ENCODE peak calls at places on chromosome 18, in seven cellular contexts. One of them, this sample, is unnamed.

GRCh38 chr18:36974686-36975085 is 145.8 kb downstream of the KIAA1328 start:
- DNase-seq in HuH-7: no peak
- DNase-seq in stimulated activated CD4-positive, alpha-beta T cell treated with anti-CD3 and anti-CD28 coated beads, Interleukin-2, amount 100 ng/mL, for 24 hours: no peak
- DNase-seq in stimulated activated CD8-positive, alpha-beta memory T cell treated with anti-CD3 and anti-CD28 coated beads, Interleukin-7, amount 100 ng/mL, for 1 hour: no peak
- DNase-seq in fibroblast of mammary gland: no peak
- DNase-seq in adrenal gland: no peak
- DNase-seq in D341Med: peak
- DNase-seq in this sample: no peak

GRCh38 chr18:31206787-31207381 is 44.2 kb upstream of the DSC1 start:
- DNase-seq in HuH-7: peak
- DNase-seq in stimulated activated CD4-positive, alpha-beta T cell treated with anti-CD3 and anti-CD28 coated beads, Interleukin-2, amount 100 ng/mL, for 24 hours: no peak
- DNase-seq in stimulated activated CD8-positive, alpha-beta memory T cell treated with anti-CD3 and anti-CD28 coated beads, Interleukin-7, amount 100 ng/mL, for 1 hour: no peak
- DNase-seq in fibroblast of mammary gland: peak
- DNase-seq in adrenal gland: peak
- DNase-seq in D341Med: peak
- DNase-seq in this sample: no peak

GRCh38 chr18:57435851-57436192 is 648 bp downstream of the ONECUT2 start:
- DNase-seq in HuH-7: no peak
- DNase-seq in stimulated activated CD4-positive, alpha-beta T cell treated with anti-CD3 and anti-CD28 coated beads, Interleukin-2, amount 100 ng/mL, for 24 hours: no peak
- DNase-seq in stimulated activated CD8-positive, alpha-beta memory T cell treated with anti-CD3 and anti-CD28 coated beads, Interleukin-7, amount 100 ng/mL, for 1 hour: no peak
- DNase-seq in fibroblast of mammary gland: no peak
- DNase-seq in adrenal gland: no peak
- DNase-seq in D341Med: peak
- DNase-seq in this sample: no peak

GRCh38 chr18:67117804-67118203 is 398.7 kb downstream of the DSEL start:
- DNase-seq in HuH-7: no peak
- DNase-seq in stimulated activated CD4-positive, alpha-beta T cell treated with anti-CD3 and anti-CD28 coated beads, Interleukin-2, amount 100 ng/mL, for 24 hours: no peak
- DNase-seq in stimulated activated CD8-positive, alpha-beta memory T cell treated with anti-CD3 and anti-CD28 coated beads, Interleukin-7, amount 100 ng/mL, for 1 hour: no peak
- DNase-seq in fibroblast of mammary gland: peak
- DNase-seq in adrenal gland: no peak
- DNase-seq in D341Med: no peak
- DNase-seq in this sample: no peak

GRCh38 chr18:21513292-21513691 is 87.2 kb downstream of the ESCO1 start:
- DNase-seq in HuH-7: no peak
- DNase-seq in stimulated activated CD4-positive, alpha-beta T cell treated with anti-CD3 and anti-CD28 coated beads, Interleukin-2, amount 100 ng/mL, for 24 hours: no peak
- DNase-seq in stimulated activated CD8-positive, alpha-beta memory T cell treated with anti-CD3 and anti-CD28 coated beads, Interleukin-7, amount 100 ng/mL, for 1 hour: no peak
- DNase-seq in fibroblast of mammary gland: no peak
- DNase-seq in adrenal gland: no peak
- DNase-seq in D341Med: no peak
- DNase-seq in this sample: no peak

GRCh38 chr18:10565835-10566234 is 40.0 kb downstream of the NAPG start:
- DNase-seq in HuH-7: no peak
- DNase-seq in stimulated activated CD4-positive, alpha-beta T cell treated with anti-CD3 and anti-CD28 coated beads, Interleukin-2, amount 100 ng/mL, for 24 hours: no peak
- DNase-seq in stimulated activated CD8-positive, alpha-beta memory T cell treated with anti-CD3 and anti-CD28 coated beads, Interleukin-7, amount 100 ng/mL, for 1 hour: no peak
- DNase-seq in fibroblast of mammary gland: no peak
- DNase-seq in adrenal gland: no peak
- DNase-seq in D341Med: no peak
- DNase-seq in this sample: no peak

GRCh38 chr18:25921677-25922421 is 168.6 kb downstream of the SS18 start:
- DNase-seq in HuH-7: peak
- DNase-seq in stimulated activated CD4-positive, alpha-beta T cell treated with anti-CD3 and anti-CD28 coated beads, Interleukin-2, amount 100 ng/mL, for 24 hours: peak
- DNase-seq in stimulated activated CD8-positive, alpha-beta memory T cell treated with anti-CD3 and anti-CD28 coated beads, Interleukin-7, amount 100 ng/mL, for 1 hour: no peak
- DNase-seq in fibroblast of mammary gland: peak
- DNase-seq in adrenal gland: peak
- DNase-seq in D341Med: peak
- DNase-seq in this sample: no peak

GRCh38 chr18:2906522-2907458 is 60.0 kb downstream of the EMILIN2 start:
- DNase-seq in HuH-7: peak
- DNase-seq in stimulated activated CD4-positive, alpha-beta T cell treated with anti-CD3 and anti-CD28 coated beads, Interleukin-2, amount 100 ng/mL, for 24 hours: peak
- DNase-seq in stimulated activated CD8-positive, alpha-beta memory T cell treated with anti-CD3 and anti-CD28 coated beads, Interleukin-7, amount 100 ng/mL, for 1 hour: no peak
- DNase-seq in fibroblast of mammary gland: no peak
- DNase-seq in adrenal gland: no peak
- DNase-seq in D341Med: peak
- DNase-seq in this sample: peak

GRCh38 chr18:3062798-3063563 is 50.0 kb upstream of the LPIN2 start:
- DNase-seq in HuH-7: peak
- DNase-seq in stimulated activated CD4-positive, alpha-beta T cell treated with anti-CD3 and anti-CD28 coated beads, Interleukin-2, amount 100 ng/mL, for 24 hours: peak
- DNase-seq in stimulated activated CD8-positive, alpha-beta memory T cell treated with anti-CD3 and anti-CD28 coated beads, Interleukin-7, amount 100 ng/mL, for 1 hour: peak
- DNase-seq in fibroblast of mammary gland: peak
- DNase-seq in adrenal gland: peak
- DNase-seq in D341Med: peak
- DNase-seq in this sample: peak

GRCh38 chr18:35753306-35753910 is 171.9 kb downstream of the GALNT1 start:
- DNase-seq in HuH-7: no peak
- DNase-seq in stimulated activated CD4-positive, alpha-beta T cell treated with anti-CD3 and anti-CD28 coated beads, Interleukin-2, amount 100 ng/mL, for 24 hours: no peak
- DNase-seq in stimulated activated CD8-positive, alpha-beta memory T cell treated with anti-CD3 and anti-CD28 coated beads, Interleukin-7, amount 100 ng/mL, for 1 hour: no peak
- DNase-seq in fibroblast of mammary gland: no peak
- DNase-seq in adrenal gland: no peak
- DNase-seq in D341Med: no peak
- DNase-seq in this sample: no peak

GRCh38 chr18:59909289-59910036 is 9.7 kb downstream of the PMAIP1 start:
- DNase-seq in HuH-7: no peak
- DNase-seq in stimulated activated CD4-positive, alpha-beta T cell treated with anti-CD3 and anti-CD28 coated beads, Interleukin-2, amount 100 ng/mL, for 24 hours: no peak
- DNase-seq in stimulated activated CD8-positive, alpha-beta memory T cell treated with anti-CD3 and anti-CD28 coated beads, Interleukin-7, amount 100 ng/mL, for 1 hour: no peak
- DNase-seq in fibroblast of mammary gland: peak
- DNase-seq in adrenal gland: no peak
- DNase-seq in D341Med: no peak
- DNase-seq in this sample: no peak

GRCh38 chr18:41553716-41554115 is 401.3 kb upstream of the PIK3C3 start:
- DNase-seq in HuH-7: no peak
- DNase-seq in stimulated activated CD4-positive, alpha-beta T cell treated with anti-CD3 and anti-CD28 coated beads, Interleukin-2, amount 100 ng/mL, for 24 hours: no peak
- DNase-seq in stimulated activated CD8-positive, alpha-beta memory T cell treated with anti-CD3 and anti-CD28 coated beads, Interleukin-7, amount 100 ng/mL, for 1 hour: no peak
- DNase-seq in fibroblast of mammary gland: no peak
- DNase-seq in adrenal gland: no peak
- DNase-seq in D341Med: no peak
- DNase-seq in this sample: no peak

GRCh38 chr18:78892201-78892600 is 87.4 kb upstream of the SALL3 start:
- DNase-seq in HuH-7: no peak
- DNase-seq in stimulated activated CD4-positive, alpha-beta T cell treated with anti-CD3 and anti-CD28 coated beads, Interleukin-2, amount 100 ng/mL, for 24 hours: no peak
- DNase-seq in stimulated activated CD8-positive, alpha-beta memory T cell treated with anti-CD3 and anti-CD28 coated beads, Interleukin-7, amount 100 ng/mL, for 1 hour: no peak
- DNase-seq in fibroblast of mammary gland: no peak
- DNase-seq in adrenal gland: no peak
- DNase-seq in D341Med: no peak
- DNase-seq in this sample: no peak

GRCh38 chr18:59954746-59955145 is 55.0 kb downstream of the PMAIP1 start:
- DNase-seq in HuH-7: no peak
- DNase-seq in stimulated activated CD4-positive, alpha-beta T cell treated with anti-CD3 and anti-CD28 coated beads, Interleukin-2, amount 100 ng/mL, for 24 hours: no peak
- DNase-seq in stimulated activated CD8-positive, alpha-beta memory T cell treated with anti-CD3 and anti-CD28 coated beads, Interleukin-7, amount 100 ng/mL, for 1 hour: no peak
- DNase-seq in fibroblast of mammary gland: peak
- DNase-seq in adrenal gland: no peak
- DNase-seq in D341Med: no peak
- DNase-seq in this sample: no peak

GRCh38 chr18:63267990-63268721 is 51.4 kb downstream of the BCL2 start:
- DNase-seq in HuH-7: no peak
- DNase-seq in stimulated activated CD4-positive, alpha-beta T cell treated with anti-CD3 and anti-CD28 coated beads, Interleukin-2, amount 100 ng/mL, for 24 hours: no peak
- DNase-seq in stimulated activated CD8-positive, alpha-beta memory T cell treated with anti-CD3 and anti-CD28 coated beads, Interleukin-7, amount 100 ng/mL, for 1 hour: no peak
- DNase-seq in fibroblast of mammary gland: peak
- DNase-seq in adrenal gland: no peak
- DNase-seq in D341Med: no peak
- DNase-seq in this sample: no peak

GRCh38 chr18:9578306-9578705 is 36.1 kb downstream of the PPP4R1 start:
- DNase-seq in HuH-7: no peak
- DNase-seq in stimulated activated CD4-positive, alpha-beta T cell treated with anti-CD3 and anti-CD28 coated beads, Interleukin-2, amount 100 ng/mL, for 24 hours: no peak
- DNase-seq in stimulated activated CD8-positive, alpha-beta memory T cell treated with anti-CD3 and anti-CD28 coated beads, Interleukin-7, amount 100 ng/mL, for 1 hour: no peak
- DNase-seq in fibroblast of mammary gland: peak
- DNase-seq in adrenal gland: no peak
- DNase-seq in D341Med: no peak
- DNase-seq in this sample: no peak

GRCh38 chr18:49464718-49465598 is 4.5 kb upstream of the DYM start:
- DNase-seq in HuH-7: no peak
- DNase-seq in stimulated activated CD4-positive, alpha-beta T cell treated with anti-CD3 and anti-CD28 coated beads, Interleukin-2, amount 100 ng/mL, for 24 hours: no peak
- DNase-seq in stimulated activated CD8-positive, alpha-beta memory T cell treated with anti-CD3 and anti-CD28 coated beads, Interleukin-7, amount 100 ng/mL, for 1 hour: no peak
- DNase-seq in fibroblast of mammary gland: peak
- DNase-seq in adrenal gland: no peak
- DNase-seq in D341Med: no peak
- DNase-seq in this sample: no peak

GRCh38 chr18:23918395-23919032 is 96.0 kb upstream of the TTC39C start:
- DNase-seq in HuH-7: peak
- DNase-seq in stimulated activated CD4-positive, alpha-beta T cell treated with anti-CD3 and anti-CD28 coated beads, Interleukin-2, amount 100 ng/mL, for 24 hours: peak
- DNase-seq in stimulated activated CD8-positive, alpha-beta memory T cell treated with anti-CD3 and anti-CD28 coated beads, Interleukin-7, amount 100 ng/mL, for 1 hour: peak
- DNase-seq in fibroblast of mammary gland: peak
- DNase-seq in adrenal gland: peak
- DNase-seq in D341Med: peak
- DNase-seq in this sample: peak

GRCh38 chr18:62939433-62939832 is 224.1 kb downstream of the PHLPP1 start:
- DNase-seq in HuH-7: no peak
- DNase-seq in stimulated activated CD4-positive, alpha-beta T cell treated with anti-CD3 and anti-CD28 coated beads, Interleukin-2, amount 100 ng/mL, for 24 hours: no peak
- DNase-seq in stimulated activated CD8-positive, alpha-beta memory T cell treated with anti-CD3 and anti-CD28 coated beads, Interleukin-7, amount 100 ng/mL, for 1 hour: no peak
- DNase-seq in fibroblast of mammary gland: no peak
- DNase-seq in adrenal gland: no peak
- DNase-seq in D341Med: no peak
- DNase-seq in this sample: no peak

GRCh38 chr18:76687271-76688006 is 134.9 kb upstream of the ZNF236 start:
- DNase-seq in HuH-7: no peak
- DNase-seq in stimulated activated CD4-positive, alpha-beta T cell treated with anti-CD3 and anti-CD28 coated beads, Interleukin-2, amount 100 ng/mL, for 24 hours: peak
- DNase-seq in stimulated activated CD8-positive, alpha-beta memory T cell treated with anti-CD3 and anti-CD28 coated beads, Interleukin-7, amount 100 ng/mL, for 1 hour: no peak
- DNase-seq in fibroblast of mammary gland: peak
- DNase-seq in adrenal gland: peak
- DNase-seq in D341Med: no peak
- DNase-seq in this sample: peak

GRCh38 chr18:10661333-10661732 is 135.5 kb downstream of the NAPG start:
- DNase-seq in HuH-7: no peak
- DNase-seq in stimulated activated CD4-positive, alpha-beta T cell treated with anti-CD3 and anti-CD28 coated beads, Interleukin-2, amount 100 ng/mL, for 24 hours: no peak
- DNase-seq in stimulated activated CD8-positive, alpha-beta memory T cell treated with anti-CD3 and anti-CD28 coated beads, Interleukin-7, amount 100 ng/mL, for 1 hour: no peak
- DNase-seq in fibroblast of mammary gland: peak
- DNase-seq in adrenal gland: no peak
- DNase-seq in D341Med: no peak
- DNase-seq in this sample: no peak

GRCh38 chr18:23183356-23184150 is 48.3 kb downstream of the CABLES1 start:
- DNase-seq in HuH-7: no peak
- DNase-seq in stimulated activated CD4-positive, alpha-beta T cell treated with anti-CD3 and anti-CD28 coated beads, Interleukin-2, amount 100 ng/mL, for 24 hours: no peak
- DNase-seq in stimulated activated CD8-positive, alpha-beta memory T cell treated with anti-CD3 and anti-CD28 coated beads, Interleukin-7, amount 100 ng/mL, for 1 hour: no peak
- DNase-seq in fibroblast of mammary gland: peak
- DNase-seq in adrenal gland: no peak
- DNase-seq in D341Med: no peak
- DNase-seq in this sample: no peak

GRCh38 chr18:12770469-12771219 is 67.8 kb downstream of the PSMG2 start:
- DNase-seq in HuH-7: no peak
- DNase-seq in stimulated activated CD4-positive, alpha-beta T cell treated with anti-CD3 and anti-CD28 coated beads, Interleukin-2, amount 100 ng/mL, for 24 hours: no peak
- DNase-seq in stimulated activated CD8-positive, alpha-beta memory T cell treated with anti-CD3 and anti-CD28 coated beads, Interleukin-7, amount 100 ng/mL, for 1 hour: no peak
- DNase-seq in fibroblast of mammary gland: no peak
- DNase-seq in adrenal gland: no peak
- DNase-seq in D341Med: peak
- DNase-seq in this sample: no peak

GRCh38 chr18:32277492-32277988 is 87.7 kb downstream of the MEP1B start:
- DNase-seq in HuH-7: no peak
- DNase-seq in stimulated activated CD4-positive, alpha-beta T cell treated with anti-CD3 and anti-CD28 coated beads, Interleukin-2, amount 100 ng/mL, for 24 hours: no peak
- DNase-seq in stimulated activated CD8-positive, alpha-beta memory T cell treated with anti-CD3 and anti-CD28 coated beads, Interleukin-7, amount 100 ng/mL, for 1 hour: no peak
- DNase-seq in fibroblast of mammary gland: no peak
- DNase-seq in adrenal gland: no peak
- DNase-seq in D341Med: no peak
- DNase-seq in this sample: no peak

GRCh38 chr18:59691046-59691395 is 6.2 kb downstream of the CCBE1 start:
- DNase-seq in HuH-7: no peak
- DNase-seq in stimulated activated CD4-positive, alpha-beta T cell treated with anti-CD3 and anti-CD28 coated beads, Interleukin-2, amount 100 ng/mL, for 24 hours: no peak
- DNase-seq in stimulated activated CD8-positive, alpha-beta memory T cell treated with anti-CD3 and anti-CD28 coated beads, Interleukin-7, amount 100 ng/mL, for 1 hour: no peak
- DNase-seq in fibroblast of mammary gland: peak
- DNase-seq in adrenal gland: no peak
- DNase-seq in D341Med: no peak
- DNase-seq in this sample: no peak

GRCh38 chr18:70072678-70073077 is 125.0 kb upstream of the CD226 start:
- DNase-seq in HuH-7: no peak
- DNase-seq in stimulated activated CD4-positive, alpha-beta T cell treated with anti-CD3 and anti-CD28 coated beads, Interleukin-2, amount 100 ng/mL, for 24 hours: no peak
- DNase-seq in stimulated activated CD8-positive, alpha-beta memory T cell treated with anti-CD3 and anti-CD28 coated beads, Interleukin-7, amount 100 ng/mL, for 1 hour: no peak
- DNase-seq in fibroblast of mammary gland: peak
- DNase-seq in adrenal gland: no peak
- DNase-seq in D341Med: no peak
- DNase-seq in this sample: no peak

GRCh38 chr18:39788395-39788794 is 2166.6 kb upstream of the PIK3C3 start:
- DNase-seq in HuH-7: no peak
- DNase-seq in stimulated activated CD4-positive, alpha-beta T cell treated with anti-CD3 and anti-CD28 coated beads, Interleukin-2, amount 100 ng/mL, for 24 hours: no peak
- DNase-seq in stimulated activated CD8-positive, alpha-beta memory T cell treated with anti-CD3 and anti-CD28 coated beads, Interleukin-7, amount 100 ng/mL, for 1 hour: no peak
- DNase-seq in fibroblast of mammary gland: no peak
- DNase-seq in adrenal gland: no peak
- DNase-seq in D341Med: no peak
- DNase-seq in this sample: no peak

GRCh38 chr18:45677408-45677807 is 46.6 kb upstream of the SLC14A1 start:
- DNase-seq in HuH-7: no peak
- DNase-seq in stimulated activated CD4-positive, alpha-beta T cell treated with anti-CD3 and anti-CD28 coated beads, Interleukin-2, amount 100 ng/mL, for 24 hours: no peak
- DNase-seq in stimulated activated CD8-positive, alpha-beta memory T cell treated with anti-CD3 and anti-CD28 coated beads, Interleukin-7, amount 100 ng/mL, for 1 hour: no peak
- DNase-seq in fibroblast of mammary gland: no peak
- DNase-seq in adrenal gland: no peak
- DNase-seq in D341Med: no peak
- DNase-seq in this sample: no peak

GRCh38 chr18:13420969-13421686 is 202.6 kb downstream of the LDLRAD4 start:
- DNase-seq in HuH-7: no peak
- DNase-seq in stimulated activated CD4-positive, alpha-beta T cell treated with anti-CD3 and anti-CD28 coated beads, Interleukin-2, amount 100 ng/mL, for 24 hours: no peak
- DNase-seq in stimulated activated CD8-positive, alpha-beta memory T cell treated with anti-CD3 and anti-CD28 coated beads, Interleukin-7, amount 100 ng/mL, for 1 hour: no peak
- DNase-seq in fibroblast of mammary gland: no peak
- DNase-seq in adrenal gland: no peak
- DNase-seq in D341Med: no peak
- DNase-seq in this sample: no peak

GRCh38 chr18:25329783-25330182 is 22.2 kb downstream of the ZNF521 start:
- DNase-seq in HuH-7: no peak
- DNase-seq in stimulated activated CD4-positive, alpha-beta T cell treated with anti-CD3 and anti-CD28 coated beads, Interleukin-2, amount 100 ng/mL, for 24 hours: no peak
- DNase-seq in stimulated activated CD8-positive, alpha-beta memory T cell treated with anti-CD3 and anti-CD28 coated beads, Interleukin-7, amount 100 ng/mL, for 1 hour: no peak
- DNase-seq in fibroblast of mammary gland: no peak
- DNase-seq in adrenal gland: no peak
- DNase-seq in D341Med: no peak
- DNase-seq in this sample: no peak

GRCh38 chr18:54961868-54962267 is 2.6 kb upstream of the CCDC68 start:
- DNase-seq in HuH-7: no peak
- DNase-seq in stimulated activated CD4-positive, alpha-beta T cell treated with anti-CD3 and anti-CD28 coated beads, Interleukin-2, amount 100 ng/mL, for 24 hours: no peak
- DNase-seq in stimulated activated CD8-positive, alpha-beta memory T cell treated with anti-CD3 and anti-CD28 coated beads, Interleukin-7, amount 100 ng/mL, for 1 hour: no peak
- DNase-seq in fibroblast of mammary gland: no peak
- DNase-seq in adrenal gland: no peak
- DNase-seq in D341Med: no peak
- DNase-seq in this sample: no peak

GRCh38 chr18:25604909-25605247 is 252.9 kb upstream of the ZNF521 start:
- DNase-seq in HuH-7: no peak
- DNase-seq in stimulated activated CD4-positive, alpha-beta T cell treated with anti-CD3 and anti-CD28 coated beads, Interleukin-2, amount 100 ng/mL, for 24 hours: no peak
- DNase-seq in stimulated activated CD8-positive, alpha-beta memory T cell treated with anti-CD3 and anti-CD28 coated beads, Interleukin-7, amount 100 ng/mL, for 1 hour: no peak
- DNase-seq in fibroblast of mammary gland: no peak
- DNase-seq in adrenal gland: no peak
- DNase-seq in D341Med: no peak
- DNase-seq in this sample: no peak

GRCh38 chr18:5879479-5879882 is 15.8 kb downstream of the TMEM200C start:
- DNase-seq in HuH-7: no peak
- DNase-seq in stimulated activated CD4-positive, alpha-beta T cell treated with anti-CD3 and anti-CD28 coated beads, Interleukin-2, amount 100 ng/mL, for 24 hours: no peak
- DNase-seq in stimulated activated CD8-positive, alpha-beta memory T cell treated with anti-CD3 and anti-CD28 coated beads, Interleukin-7, amount 100 ng/mL, for 1 hour: no peak
- DNase-seq in fibroblast of mammary gland: peak
- DNase-seq in adrenal gland: no peak
- DNase-seq in D341Med: peak
- DNase-seq in this sample: no peak

GRCh38 chr18:76805221-76805620 is 17.1 kb upstream of the ZNF236 start:
- DNase-seq in HuH-7: no peak
- DNase-seq in stimulated activated CD4-positive, alpha-beta T cell treated with anti-CD3 and anti-CD28 coated beads, Interleukin-2, amount 100 ng/mL, for 24 hours: no peak
- DNase-seq in stimulated activated CD8-positive, alpha-beta memory T cell treated with anti-CD3 and anti-CD28 coated beads, Interleukin-7, amount 100 ng/mL, for 1 hour: no peak
- DNase-seq in fibroblast of mammary gland: peak
- DNase-seq in adrenal gland: no peak
- DNase-seq in D341Med: no peak
- DNase-seq in this sample: no peak

GRCh38 chr18:22556271-22556990 is 138.7 kb upstream of the CTAGE1 start:
- DNase-seq in HuH-7: no peak
- DNase-seq in stimulated activated CD4-positive, alpha-beta T cell treated with anti-CD3 and anti-CD28 coated beads, Interleukin-2, amount 100 ng/mL, for 24 hours: no peak
- DNase-seq in stimulated activated CD8-positive, alpha-beta memory T cell treated with anti-CD3 and anti-CD28 coated beads, Interleukin-7, amount 100 ng/mL, for 1 hour: no peak
- DNase-seq in fibroblast of mammary gland: no peak
- DNase-seq in adrenal gland: peak
- DNase-seq in D341Med: no peak
- DNase-seq in this sample: peak

GRCh38 chr18:52409732-52410131 is 69.7 kb downstream of the DCC start:
- DNase-seq in HuH-7: no peak
- DNase-seq in stimulated activated CD4-positive, alpha-beta T cell treated with anti-CD3 and anti-CD28 coated beads, Interleukin-2, amount 100 ng/mL, for 24 hours: no peak
- DNase-seq in stimulated activated CD8-positive, alpha-beta memory T cell treated with anti-CD3 and anti-CD28 coated beads, Interleukin-7, amount 100 ng/mL, for 1 hour: no peak
- DNase-seq in fibroblast of mammary gland: no peak
- DNase-seq in adrenal gland: no peak
- DNase-seq in D341Med: no peak
- DNase-seq in this sample: no peak

GRCh38 chr18:48409591-48410094 is 460 bp upstream of the ZBTB7C start:
- DNase-seq in HuH-7: peak
- DNase-seq in stimulated activated CD4-positive, alpha-beta T cell treated with anti-CD3 and anti-CD28 coated beads, Interleukin-2, amount 100 ng/mL, for 24 hours: peak
- DNase-seq in stimulated activated CD8-positive, alpha-beta memory T cell treated with anti-CD3 and anti-CD28 coated beads, Interleukin-7, amount 100 ng/mL, for 1 hour: no peak
- DNase-seq in fibroblast of mammary gland: no peak
- DNase-seq in adrenal gland: peak
- DNase-seq in D341Med: peak
- DNase-seq in this sample: peak

GRCh38 chr18:74731097-74731496 is 133.4 kb downstream of the ZNF407 start:
- DNase-seq in HuH-7: no peak
- DNase-seq in stimulated activated CD4-positive, alpha-beta T cell treated with anti-CD3 and anti-CD28 coated beads, Interleukin-2, amount 100 ng/mL, for 24 hours: no peak
- DNase-seq in stimulated activated CD8-positive, alpha-beta memory T cell treated with anti-CD3 and anti-CD28 coated beads, Interleukin-7, amount 100 ng/mL, for 1 hour: no peak
- DNase-seq in fibroblast of mammary gland: peak
- DNase-seq in adrenal gland: no peak
- DNase-seq in D341Med: no peak
- DNase-seq in this sample: no peak